ENCODE peak calls at places on chromosomes 5 and 9, in five cellular contexts. C is HCT116, G is HepG2, I is H1, Y is SK-N-SH. Z is an unnamed sample.

GRCh38 chr5:16625116-16625515 is 8.3 kb upstream of the RETREG1 start:
- DNase-seq in C (no peak), G (no peak), I (no peak), Y (no peak), Z (no peak)

GRCh38 chr9:3035594-3036389 is 191.9 kb upstream of the PUM3 start:
- DNase-seq in C (no peak), G (no peak), I (no peak), Y (no peak), Z (no peak)

GRCh38 chr9:920927-921326 is 55.5 kb upstream of the DMRT3 start:
- DNase-seq in C (no peak), G (no peak), I (no peak), Y (no peak), Z (no peak)

GRCh38 chr9:7452378-7452777 is 347.2 kb downstream of the DMAC1 start:
- DNase-seq in C (no peak), G (no peak), I (no peak), Y (no peak), Z (no peak)

GRCh38 chr9:68482548-68482947 is 58.1 kb downstream of the TMEM252 start:
- DNase-seq in C (no peak), G (no peak), I (no peak), Y (no peak), Z (no peak)

GRCh38 chr9:131891578-131891977 is 151.7 kb upstream of the RAPGEF1 start:
- DNase-seq in C (no peak), G (no peak), I (no peak), Y (no peak), Z (no peak)

GRCh38 chr9:38697901-38698300 is 22.0 kb downstream of the FAM240B start:
- DNase-seq in C (no peak), G (no peak), I (no peak), Y (no peak), Z (no peak)

GRCh38 chr5:144205141-144205551 is 34.5 kb downstream of the KCTD16 start:
- DNase-seq in C (no peak), G (no peak), I (no peak), Y (peak), Z (peak)

GRCh38 chr5:67142816-67143215 is 53.8 kb downstream of the CD180 start:
- DNase-seq in C (no peak), G (peak), I (no peak), Y (no peak), Z (no peak)

DNA sequence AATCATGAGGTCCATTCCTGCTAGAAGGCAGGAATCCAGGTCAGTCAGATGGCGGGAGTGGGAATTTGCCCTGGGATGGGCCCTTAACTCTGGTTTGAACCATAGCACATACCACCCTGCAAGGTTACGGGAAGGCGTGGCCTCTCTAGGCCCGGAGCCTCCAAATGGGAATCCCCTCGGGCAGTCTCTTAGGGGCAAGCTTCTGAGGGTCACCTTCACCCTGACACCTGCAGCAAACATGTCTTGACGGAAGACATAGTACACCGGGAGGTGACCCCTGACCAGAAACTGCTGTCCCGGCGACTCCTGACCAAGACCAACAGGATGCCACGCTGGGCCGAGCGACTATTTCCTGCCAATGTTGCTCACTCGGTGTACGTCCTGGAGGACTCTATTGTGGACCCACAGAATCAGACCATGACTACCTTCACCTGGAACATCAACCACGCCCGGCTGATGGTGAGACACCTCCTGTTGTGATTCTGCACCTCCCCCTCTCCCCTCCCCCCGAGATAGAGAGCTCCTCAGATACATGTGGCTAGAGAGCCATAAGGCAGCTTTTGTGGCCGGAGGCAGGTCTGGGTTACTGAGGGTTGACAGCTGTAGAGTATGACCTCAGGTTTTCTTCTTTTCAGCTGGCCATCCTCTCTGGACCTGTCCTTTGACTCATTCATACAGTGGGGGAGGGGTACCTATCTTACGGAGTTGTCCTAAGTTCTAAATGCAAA is 957 bp downstream of the PRELID1 start:
- DNase-seq in C (no peak), G (peak), I (no peak), Y (peak), Z (no peak)
- TF ChIP-seq JUND in C (no peak), G (no peak), I (no peak), Y (no peak), Z (no peak)

GRCh38 chr5:57413145-57413544 is 69.5 kb downstream of the ACTBL2 start:
- DNase-seq in C (no peak), G (no peak), I (no peak), Y (no peak), Z (no peak)

GRCh38 chr5:57410374-57411320 is 72.0 kb downstream of the ACTBL2 start:
- DNase-seq in C (no peak), G (no peak), I (no peak), Y (no peak), Z (no peak)

GRCh38 chr5:57414857-57415256 is 67.8 kb downstream of the ACTBL2 start:
- DNase-seq in C (no peak), G (no peak), I (no peak), Y (no peak), Z (no peak)

GRCh38 chr5:57412680-57413079 is 69.9 kb downstream of the ACTBL2 start:
- DNase-seq in C (no peak), G (no peak), I (no peak), Y (no peak), Z (no peak)

GRCh38 chr5:57412010-57412409 is 70.6 kb downstream of the ACTBL2 start:
- DNase-seq in C (no peak), G (no peak), I (no peak), Y (peak), Z (no peak)
- TF ChIP-seq JUND in C (no peak), G (no peak), I (no peak), Y (no peak), Z (no peak)

GRCh38 chr5:82167372-82167771 is 110.8 kb downstream of the RPS23 start:
- DNase-seq in C (no peak), G (no peak), I (no peak), Y (no peak), Z (no peak)

GRCh38 chr5:82169892-82170291 is 108.3 kb downstream of the RPS23 start:
- DNase-seq in C (no peak), G (no peak), I (no peak), Y (no peak), Z (no peak)

GRCh38 chr5:82165740-82166530 is 112.2 kb downstream of the RPS23 start:
- DNase-seq in C (peak), G (peak), I (peak), Y (peak), Z (peak)

GRCh38 chr5:82164957-82165698 is 113.0 kb downstream of the RPS23 start:
- DNase-seq in C (no peak), G (no peak), I (no peak), Y (no peak), Z (no peak)

DNA sequence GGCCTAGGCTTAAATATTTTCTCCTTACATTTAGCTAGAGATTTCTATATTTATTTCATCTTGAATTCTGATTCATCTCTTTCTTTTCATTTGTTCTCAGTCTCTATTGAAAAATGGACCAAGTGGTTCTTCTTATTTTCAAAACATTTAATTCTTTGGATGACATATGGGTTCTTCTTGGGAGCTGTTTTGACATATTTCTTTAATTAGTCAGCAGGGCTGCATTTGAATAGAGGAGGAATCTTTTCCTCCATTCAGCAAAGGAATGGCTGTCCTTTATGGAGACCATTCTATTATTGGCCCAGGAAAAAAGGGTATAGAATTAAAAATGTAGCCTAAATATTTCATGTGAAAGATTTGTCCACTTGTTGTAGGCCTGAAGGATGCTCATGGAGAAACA is 109.9 kb downstream of the RPS23 start:
- DNase-seq in C (no peak), G (no peak), I (no peak), Y (no peak), Z (no peak)
- TF ChIP-seq JUND in C (no peak), G (no peak), I (peak), Y (peak), Z (no peak)

DNA sequence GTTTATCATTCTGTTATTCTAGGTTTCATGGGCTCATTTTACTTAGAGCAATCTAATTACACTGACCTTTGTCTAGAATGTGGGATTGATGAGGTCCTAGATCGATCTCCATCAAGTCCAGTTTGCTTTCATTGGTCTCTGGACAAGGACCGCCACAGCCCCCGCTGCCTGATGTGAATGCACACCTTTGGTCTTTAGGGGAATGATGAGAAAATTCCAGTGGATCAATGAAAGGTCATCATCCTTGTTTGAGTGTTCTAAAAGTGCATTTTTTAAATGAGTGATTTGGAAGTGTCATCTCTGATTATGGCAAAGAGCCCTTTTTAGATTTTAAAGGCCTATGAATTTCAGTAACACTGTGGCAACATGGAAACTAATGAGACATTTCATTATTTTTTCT is 2.2 kb upstream of the ANKH start:
- DNase-seq in C (no peak), G (no peak), I (no peak), Y (no peak), Z (no peak)
- TF ChIP-seq JUND in C (no peak), G (no peak), I (no peak), Y (no peak), Z (no peak)

Z was measured in T47D.